ENCODE peak calls at places on chromosomes 3 and 15, in four cellular contexts. D is cardiac fibroblast, C is transverse colon, Q is BJ. X is an unnamed sample.
A peak's percentile ranks its signal among the peaks of the same experiment; 100 is the strongest.

GRCh38 chr15:85276921-85277320 is 103.5 kb upstream of the AKAP13 start:
- DNase-seq in D (no peak), Q (no peak), C (no peak), X (no peak)

GRCh38 chr3:11312139-11312538 is 39.9 kb downstream of the ATG7 start:
- DNase-seq in C (no peak), D (no peak), Q (no peak), X (no peak)

GRCh38 chr15:98174286-98174685 is 213.8 kb downstream of the ARRDC4 start:
- DNase-seq in C (peak; percentile 11), D (no peak), Q (no peak), X (no peak)

GRCh38 chr15:56871180-56871579 is 47.3 kb upstream of the TCF12 start:
- DNase-seq in D (peak; percentile 82), C (no peak), Q (peak; percentile 41), X (peak; percentile 21)

GRCh38 chr3:170690133-170690981 is 104.5 kb upstream of the SLC7A14 start:
- DNase-seq in Q (no peak), C (peak; percentile 65), D (peak; percentile 70), X (no peak)

GRCh38 chr3:48926425-48927392 is 8.1 kb downstream of the ARIH2 start:
- DNase-seq in Q (no peak), C (peak; percentile 11), D (no peak), X (no peak)

GRCh38 chr3:78204977-78205376 is 1165.1 kb downstream of the ROBO2 start:
- DNase-seq in C (no peak), Q (peak; percentile 9), D (peak; percentile 78), X (peak; percentile 40)

GRCh38 chr3:42495393-42495792 is 7.0 kb upstream of the VIPR1 start:
- DNase-seq in C (no peak), D (no peak), Q (no peak), X (no peak)

GRCh38 chr3:24495334-24495994 is 814 bp upstream of the THRB start:
- DNase-seq in D (no peak), Q (no peak), C (peak; percentile 67), X (no peak)

GRCh38 chr3:179653777-179654117 is 907 bp downstream of the USP13 start:
- DNase-seq in Q (no peak), C (peak; percentile 7), D (no peak), X (no peak)

GRCh38 chr3:55454611-55455010 is 32.5 kb downstream of the WNT5A start:
- DNase-seq in D (peak; percentile 49), Q (no peak), C (no peak), X (no peak)

GRCh38 chr15:68924866-68925599 is 5.3 kb upstream of the SPESP1 start:
- DNase-seq in D (peak; percentile 80), Q (peak; percentile 13), C (peak; percentile 68), X (peak; percentile 10)

GRCh38 chr3:48430359-48431101 is 644 bp upstream of the PLXNB1 start:
- DNase-seq in Q (no peak), D (no peak), C (peak; percentile 23), X (no peak)

GRCh38 chr15:27527490-27528067 is 556.6 kb downstream of the GABRG3 start:
- DNase-seq in Q (no peak), C (no peak), D (no peak), X (no peak)

GRCh38 chr3:159814161-159814560 is 174.5 kb upstream of the IL12A start:
- DNase-seq in Q (no peak), C (peak; percentile 68), D (peak; percentile 55), X (no peak)

GRCh38 chr3:111956995-111957736 is 21.7 kb upstream of the ABHD10 start:
- DNase-seq in C (no peak), Q (no peak), D (no peak), X (no peak)

GRCh38 chr3:194250104-194251002 is 100.8 kb downstream of the CPN2 start:
- DNase-seq in C (no peak), D (peak; percentile 54), Q (peak; percentile 32), X (no peak)

GRCh38 chr3:56799251-56799882 is 2.4 kb downstream of the ARHGEF3 start:
- DNase-seq in D (peak; percentile 83), Q (no peak), C (no peak), X (no peak)

GRCh38 chr15:29925227-29926082 is 103.2 kb upstream of the TJP1 start:
- DNase-seq in D (peak; percentile 86), C (peak; percentile 63), Q (no peak), X (no peak)

GRCh38 chr3:33848624-33849347 is 50.4 kb downstream of the PDCD6IP start:
- DNase-seq in Q (no peak), D (no peak), C (no peak), X (no peak)

GRCh38 chr15:41981373-41982132 is 9.2 kb upstream of the EHD4 start:
- DNase-seq in D (no peak), C (no peak), Q (no peak), X (no peak)

GRCh38 chr15:60916674-60917468 is 312.2 kb downstream of the RORA start:
- DNase-seq in Q (peak; percentile 7), C (peak; percentile 86), D (peak; percentile 95), X (peak; percentile 44)

GRCh38 chr15:35624881-35625280 is 78.9 kb upstream of the DPH6 start:
- DNase-seq in Q (peak; percentile 46), D (peak; percentile 94), C (no peak), X (peak; percentile 79)

GRCh38 chr3:117736851-117737250 is 1027.3 kb downstream of the TUSC7 start:
- DNase-seq in D (peak; percentile 39), C (no peak), Q (no peak), X (no peak)

GRCh38 chr3:47910777-47911440 is 105.3 kb downstream of the MAP4 start:
- DNase-seq in D (peak; percentile 84), Q (peak; percentile 38), C (no peak), X (peak; percentile 62)

GRCh38 chr3:32815812-32816438 is 1.9 kb upstream of the TRIM71 start:
- DNase-seq in C (no peak), D (no peak), Q (no peak), X (no peak)

GRCh38 chr3:196431193-196432136 is 762 bp downstream of the UBXN7 start:
- DNase-seq in Q (no peak), D (peak; percentile 69), C (peak; percentile 23), X (no peak)

GRCh38 chr15:47398594-47398993 is 318.7 kb upstream of the SEMA6D start:
- DNase-seq in D (no peak), Q (no peak), C (no peak), X (no peak)

GRCh38 chr15:88918738-88919137 is 5.6 kb upstream of the MFGE8 start:
- DNase-seq in Q (peak; percentile 98), D (peak; percentile 99), C (peak; percentile 45), X (peak; percentile 99)

GRCh38 chr3:138405486-138405885 is 28.9 kb upstream of the ESYT3 start:
- DNase-seq in Q (no peak), C (no peak), D (no peak), X (no peak)

GRCh38 chr3:42712716-42713372 is 10.2 kb upstream of the HHATL start:
- DNase-seq in D (no peak), Q (no peak), C (peak; percentile 1), X (no peak)

GRCh38 chr3:148309390-148310035 is 388.2 kb upstream of the AGTR1 start:
- DNase-seq in Q (no peak), D (peak; percentile 72), C (peak; percentile 17), X (no peak)

GRCh38 chr3:14224895-14225294 is 46.3 kb downstream of the LSM3 start:
- DNase-seq in D (peak; percentile 71), C (no peak), Q (no peak), X (no peak)

GRCh38 chr3:42134867-42135464 is 43.8 kb downstream of the TRAK1 start:
- DNase-seq in C (peak; percentile 73), Q (no peak), D (no peak), X (no peak)

GRCh38 chr15:37789881-37790280 is 144.6 kb upstream of the TMCO5A start:
- DNase-seq in C (no peak), D (peak; percentile 64), Q (peak; percentile 26), X (peak; percentile 26)

GRCh38 chr15:40906947-40907802 is 12.9 kb downstream of the VPS18 start:
- DNase-seq in Q (no peak), D (no peak), C (peak; percentile 75), X (no peak)

GRCh38 chr3:71956716-71957115 is 171.8 kb upstream of the PROK2 start:
- DNase-seq in D (no peak), C (no peak), Q (no peak), X (no peak)

GRCh38 chr3:94525039-94525438 is 462.2 kb downstream of the NSUN3 start:
- DNase-seq in D (peak; percentile 53), Q (no peak), C (no peak), X (no peak)
- TF ChIP-seq CTCF in D (peak; percentile 61), Q (no peak), C (no peak), X (peak; percentile 34)

GRCh38 chr3:105615814-105616213 is 249.1 kb downstream of the ALCAM start:
- DNase-seq in Q (no peak), D (no peak), C (no peak), X (no peak)

GRCh38 chr3:105616374-105616915 is 249.7 kb downstream of the ALCAM start:
- DNase-seq in Q (no peak), C (no peak), D (no peak), X (no peak)

GRCh38 chr3:105619651-105620050 is 249.2 kb downstream of the CBLB start:
- DNase-seq in D (no peak), C (no peak), Q (no peak), X (no peak)

GRCh38 chr3:105618561-105618960 is 250.3 kb downstream of the CBLB start:
- DNase-seq in D (no peak), C (no peak), Q (no peak), X (no peak)

DNA sequence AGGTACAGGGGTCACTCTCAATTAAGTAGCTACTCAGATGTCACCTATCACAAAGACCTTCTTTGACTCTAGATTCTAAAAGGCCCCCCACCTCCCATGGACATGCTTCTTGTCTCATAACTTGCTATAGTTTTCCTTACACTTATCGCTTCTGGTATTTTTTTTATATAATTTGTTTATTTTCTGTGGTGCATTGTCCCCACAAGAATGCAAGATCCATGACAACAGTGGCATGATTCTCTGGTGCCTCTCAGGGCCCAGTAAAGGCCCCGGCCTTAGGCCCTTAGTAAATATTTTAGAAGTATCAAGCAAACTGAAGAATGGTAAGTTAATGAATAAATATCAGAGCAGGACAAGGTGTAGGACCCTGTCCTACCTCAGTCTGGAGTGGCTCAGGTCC is 248.6 kb downstream of the CBLB start:
- DNase-seq in C (no peak), D (no peak), Q (no peak), X (no peak)
- TF ChIP-seq CTCF in C (no peak), D (no peak), Q (no peak), X (no peak)

GRCh38 chr3:62493116-62493801 is 119.9 kb upstream of the FEZF2 start:
- DNase-seq in Q (no peak), C (no peak), D (peak; percentile 3), X (no peak)
- TF ChIP-seq CTCF in Q (peak; percentile 31), C (no peak), D (peak; percentile 27), X (peak; percentile 8)

DNA sequence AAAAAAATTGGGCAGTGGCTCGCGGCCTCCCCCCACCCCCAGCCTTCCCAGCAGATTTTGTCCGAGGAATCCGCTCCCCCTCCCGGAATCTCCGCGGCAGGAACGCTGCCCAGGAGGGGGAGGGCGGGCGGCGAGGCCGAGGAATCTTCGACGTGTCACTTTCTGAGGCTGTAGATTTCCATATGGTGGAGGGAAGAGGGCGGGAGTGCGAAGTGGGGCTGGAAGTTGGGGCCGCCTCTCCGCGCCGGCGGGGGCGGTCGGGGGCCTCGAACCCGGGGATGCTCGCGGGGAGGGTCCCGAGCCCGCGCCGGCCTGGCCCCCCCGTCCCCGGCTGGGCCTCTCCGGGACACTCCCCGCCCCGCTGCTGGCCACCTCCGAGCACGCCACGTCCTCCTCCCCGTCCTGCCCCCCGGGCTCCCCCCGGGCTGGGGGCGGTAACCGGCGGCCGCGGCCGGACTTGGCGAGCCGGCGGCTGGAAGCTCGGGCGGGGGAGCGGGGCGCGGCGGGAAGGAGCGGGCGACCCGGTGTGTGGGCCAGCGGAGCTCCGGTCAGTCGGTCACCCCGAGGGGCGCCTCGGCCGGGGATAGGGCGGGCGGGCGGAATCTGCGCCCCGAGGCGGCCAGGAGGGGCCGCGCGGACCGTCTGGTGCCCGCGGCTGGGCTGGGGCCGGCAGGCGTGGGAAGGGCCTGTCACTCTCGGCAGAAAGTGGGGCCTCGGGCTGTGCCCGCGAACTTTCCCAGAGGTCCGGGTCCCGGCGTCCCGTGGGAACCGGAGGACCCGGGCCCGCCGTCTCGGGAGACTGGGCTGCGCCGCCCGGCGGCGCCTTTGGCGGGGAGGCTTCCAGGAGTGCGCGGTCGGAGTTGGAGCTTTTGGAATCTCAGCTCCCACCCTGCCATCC is 949 bp downstream of the FNDC3B start:
- DNase-seq in D (peak; percentile 89), Q (peak; percentile 38), C (peak; percentile 84), X (peak; percentile 51)
- TF ChIP-seq CTCF in D (peak; percentile 18), Q (peak; percentile 38), C (peak; percentile 18), X (peak; percentile 18)